ENCODE peak calls at places on chromosomes 12 and 14, in five cellular contexts. One of them, this sample, is unnamed.

GRCh38 chr12:52608161-52608560 is 6.9 kb upstream of the KRT72 start:
- DNase-seq in substantia nigra: no peak
- DNase-seq in activated T-cell treated with anti-CD3 and anti-CD28 coated beads, Interleukin-2, amount 50 U/mL, for 72 hours: no peak
- DNase-seq in stimulated activated CD8-positive, alpha-beta memory T cell treated with anti-CD3 and anti-CD28 coated beads, Interleukin-4, amount 100 ng/mL, for 4 hours: no peak
- DNase-seq in activated CD4-positive, alpha-beta T cell treated with anti-CD3 and anti-CD28 coated beads, Interleukin-2, amount 50 U/mL, for 4 hours: no peak
- DNase-seq in this sample: no peak

GRCh38 chr12:117518594-117519270 is 157.3 kb upstream of the NOS1 start:
- DNase-seq in substantia nigra: no peak
- DNase-seq in activated T-cell treated with anti-CD3 and anti-CD28 coated beads, Interleukin-2, amount 50 U/mL, for 72 hours: no peak
- DNase-seq in stimulated activated CD8-positive, alpha-beta memory T cell treated with anti-CD3 and anti-CD28 coated beads, Interleukin-4, amount 100 ng/mL, for 4 hours: no peak
- DNase-seq in activated CD4-positive, alpha-beta T cell treated with anti-CD3 and anti-CD28 coated beads, Interleukin-2, amount 50 U/mL, for 4 hours: no peak
- DNase-seq in this sample: no peak

GRCh38 chr14:56199095-56199975 is 81.1 kb downstream of the PELI2 start:
- DNase-seq in substantia nigra: no peak
- DNase-seq in activated T-cell treated with anti-CD3 and anti-CD28 coated beads, Interleukin-2, amount 50 U/mL, for 72 hours: no peak
- DNase-seq in stimulated activated CD8-positive, alpha-beta memory T cell treated with anti-CD3 and anti-CD28 coated beads, Interleukin-4, amount 100 ng/mL, for 4 hours: no peak
- DNase-seq in activated CD4-positive, alpha-beta T cell treated with anti-CD3 and anti-CD28 coated beads, Interleukin-2, amount 50 U/mL, for 4 hours: no peak
- DNase-seq in this sample: no peak

GRCh38 chr14:20873370-20874177 is 17.6 kb upstream of the RNASE3 start:
- DNase-seq in substantia nigra: peak; percentile 41
- DNase-seq in activated T-cell treated with anti-CD3 and anti-CD28 coated beads, Interleukin-2, amount 50 U/mL, for 72 hours: peak; percentile 83
- DNase-seq in stimulated activated CD8-positive, alpha-beta memory T cell treated with anti-CD3 and anti-CD28 coated beads, Interleukin-4, amount 100 ng/mL, for 4 hours: peak; percentile 51
- DNase-seq in activated CD4-positive, alpha-beta T cell treated with anti-CD3 and anti-CD28 coated beads, Interleukin-2, amount 50 U/mL, for 4 hours: peak; percentile 62
- DNase-seq in this sample: no peak

GRCh38 chr14:81669308-81669707 is 135.7 kb upstream of the SEL1L start:
- DNase-seq in substantia nigra: no peak
- DNase-seq in activated T-cell treated with anti-CD3 and anti-CD28 coated beads, Interleukin-2, amount 50 U/mL, for 72 hours: no peak
- DNase-seq in stimulated activated CD8-positive, alpha-beta memory T cell treated with anti-CD3 and anti-CD28 coated beads, Interleukin-4, amount 100 ng/mL, for 4 hours: no peak
- DNase-seq in activated CD4-positive, alpha-beta T cell treated with anti-CD3 and anti-CD28 coated beads, Interleukin-2, amount 50 U/mL, for 4 hours: no peak
- DNase-seq in this sample: no peak

GRCh38 chr12:12903642-12904609 is 12.6 kb downstream of the GPRC5A start:
- DNase-seq in substantia nigra: no peak
- DNase-seq in activated T-cell treated with anti-CD3 and anti-CD28 coated beads, Interleukin-2, amount 50 U/mL, for 72 hours: no peak
- DNase-seq in stimulated activated CD8-positive, alpha-beta memory T cell treated with anti-CD3 and anti-CD28 coated beads, Interleukin-4, amount 100 ng/mL, for 4 hours: no peak
- DNase-seq in activated CD4-positive, alpha-beta T cell treated with anti-CD3 and anti-CD28 coated beads, Interleukin-2, amount 50 U/mL, for 4 hours: no peak
- DNase-seq in this sample: no peak

GRCh38 chr14:73759183-73759713 is 45.1 kb upstream of the PNMA1 start:
- DNase-seq in substantia nigra: no peak
- DNase-seq in activated T-cell treated with anti-CD3 and anti-CD28 coated beads, Interleukin-2, amount 50 U/mL, for 72 hours: peak; percentile 46
- DNase-seq in stimulated activated CD8-positive, alpha-beta memory T cell treated with anti-CD3 and anti-CD28 coated beads, Interleukin-4, amount 100 ng/mL, for 4 hours: no peak
- DNase-seq in activated CD4-positive, alpha-beta T cell treated with anti-CD3 and anti-CD28 coated beads, Interleukin-2, amount 50 U/mL, for 4 hours: peak; percentile 42
- DNase-seq in this sample: peak; percentile 40

GRCh38 chr12:71469235-71469873 is 29.8 kb downstream of the LGR5 start:
- DNase-seq in substantia nigra: no peak
- DNase-seq in activated T-cell treated with anti-CD3 and anti-CD28 coated beads, Interleukin-2, amount 50 U/mL, for 72 hours: no peak
- DNase-seq in stimulated activated CD8-positive, alpha-beta memory T cell treated with anti-CD3 and anti-CD28 coated beads, Interleukin-4, amount 100 ng/mL, for 4 hours: no peak
- DNase-seq in activated CD4-positive, alpha-beta T cell treated with anti-CD3 and anti-CD28 coated beads, Interleukin-2, amount 50 U/mL, for 4 hours: no peak
- DNase-seq in this sample: no peak

GRCh38 chr14:105890474-105891220 is 364.3 kb downstream of the TMEM121 start:
- DNase-seq in substantia nigra: no peak
- DNase-seq in activated T-cell treated with anti-CD3 and anti-CD28 coated beads, Interleukin-2, amount 50 U/mL, for 72 hours: no peak
- DNase-seq in stimulated activated CD8-positive, alpha-beta memory T cell treated with anti-CD3 and anti-CD28 coated beads, Interleukin-4, amount 100 ng/mL, for 4 hours: no peak
- DNase-seq in activated CD4-positive, alpha-beta T cell treated with anti-CD3 and anti-CD28 coated beads, Interleukin-2, amount 50 U/mL, for 4 hours: no peak
- DNase-seq in this sample: no peak

GRCh38 chr14:88948199-88948598 is 123.7 kb downstream of the TTC8 start:
- DNase-seq in substantia nigra: no peak
- DNase-seq in activated T-cell treated with anti-CD3 and anti-CD28 coated beads, Interleukin-2, amount 50 U/mL, for 72 hours: no peak
- DNase-seq in stimulated activated CD8-positive, alpha-beta memory T cell treated with anti-CD3 and anti-CD28 coated beads, Interleukin-4, amount 100 ng/mL, for 4 hours: no peak
- DNase-seq in activated CD4-positive, alpha-beta T cell treated with anti-CD3 and anti-CD28 coated beads, Interleukin-2, amount 50 U/mL, for 4 hours: no peak
- DNase-seq in this sample: no peak

GRCh38 chr12:3421599-3421998 is 69.4 kb upstream of the PRMT8 start:
- DNase-seq in substantia nigra: no peak
- DNase-seq in activated T-cell treated with anti-CD3 and anti-CD28 coated beads, Interleukin-2, amount 50 U/mL, for 72 hours: no peak
- DNase-seq in stimulated activated CD8-positive, alpha-beta memory T cell treated with anti-CD3 and anti-CD28 coated beads, Interleukin-4, amount 100 ng/mL, for 4 hours: no peak
- DNase-seq in activated CD4-positive, alpha-beta T cell treated with anti-CD3 and anti-CD28 coated beads, Interleukin-2, amount 50 U/mL, for 4 hours: no peak
- DNase-seq in this sample: no peak

GRCh38 chr14:67428501-67429031 is 16.6 kb upstream of the PLEK2 start:
- DNase-seq in substantia nigra: no peak
- DNase-seq in activated T-cell treated with anti-CD3 and anti-CD28 coated beads, Interleukin-2, amount 50 U/mL, for 72 hours: no peak
- DNase-seq in stimulated activated CD8-positive, alpha-beta memory T cell treated with anti-CD3 and anti-CD28 coated beads, Interleukin-4, amount 100 ng/mL, for 4 hours: no peak
- DNase-seq in activated CD4-positive, alpha-beta T cell treated with anti-CD3 and anti-CD28 coated beads, Interleukin-2, amount 50 U/mL, for 4 hours: no peak
- DNase-seq in this sample: no peak

GRCh38 chr14:68359862-68360552 is 432.9 kb downstream of the ZFP36L1 start:
- DNase-seq in substantia nigra: peak; percentile 53
- DNase-seq in activated T-cell treated with anti-CD3 and anti-CD28 coated beads, Interleukin-2, amount 50 U/mL, for 72 hours: peak; percentile 14
- DNase-seq in stimulated activated CD8-positive, alpha-beta memory T cell treated with anti-CD3 and anti-CD28 coated beads, Interleukin-4, amount 100 ng/mL, for 4 hours: no peak
- DNase-seq in activated CD4-positive, alpha-beta T cell treated with anti-CD3 and anti-CD28 coated beads, Interleukin-2, amount 50 U/mL, for 4 hours: no peak
- DNase-seq in this sample: no peak

GRCh38 chr12:19382111-19382526 is 57.2 kb upstream of the AEBP2 start:
- DNase-seq in substantia nigra: no peak
- DNase-seq in activated T-cell treated with anti-CD3 and anti-CD28 coated beads, Interleukin-2, amount 50 U/mL, for 72 hours: peak; percentile 75
- DNase-seq in stimulated activated CD8-positive, alpha-beta memory T cell treated with anti-CD3 and anti-CD28 coated beads, Interleukin-4, amount 100 ng/mL, for 4 hours: no peak
- DNase-seq in activated CD4-positive, alpha-beta T cell treated with anti-CD3 and anti-CD28 coated beads, Interleukin-2, amount 50 U/mL, for 4 hours: peak; percentile 42
- DNase-seq in this sample: no peak

GRCh38 chr12:78866518-78866917 is 1.9 kb downstream of the SYT1 start:
- DNase-seq in substantia nigra: no peak
- DNase-seq in activated T-cell treated with anti-CD3 and anti-CD28 coated beads, Interleukin-2, amount 50 U/mL, for 72 hours: no peak
- DNase-seq in stimulated activated CD8-positive, alpha-beta memory T cell treated with anti-CD3 and anti-CD28 coated beads, Interleukin-4, amount 100 ng/mL, for 4 hours: no peak
- DNase-seq in activated CD4-positive, alpha-beta T cell treated with anti-CD3 and anti-CD28 coated beads, Interleukin-2, amount 50 U/mL, for 4 hours: no peak
- DNase-seq in this sample: no peak